ENCODE peak calls at places on chromosomes 13 and 19, in seven cellular contexts. L is tibial artery, Z is tibial nerve, S is stomach, B is left lung, N is left ventricle myocardium inferior, C is ascending aorta. G is an unnamed sample.
A peak's percentile ranks its signal among the peaks of the same experiment; 100 is the strongest.

GRCh38 chr13:38707433-38707832 is 20.6 kb downstream of the FREM2 start:
- DNase-seq in L (no peak), Z (no peak), S (no peak), B (no peak), N (no peak), C (no peak), G (no peak)

GRCh38 chr13:78636493-78636892 is 22.5 kb downstream of the OBI1 start:
- DNase-seq in L (no peak), Z (no peak), S (no peak), B (no peak), N (no peak), C (no peak), G (no peak)

GRCh38 chr19:6118043-6118442 is 7.7 kb upstream of the RFX2 start:
- DNase-seq in L (no peak), Z (no peak), S (no peak), B (no peak), N (no peak), C (no peak), G (no peak)

GRCh38 chr13:33519561-33520479 is 234.3 kb upstream of the STARD13 start:
- DNase-seq in L (no peak), Z (no peak), S (no peak), B (no peak), N (no peak), C (no peak), G (no peak)

GRCh38 chr19:4474504-4475136 is 2.5 kb downstream of the HDGFL2 start:
- DNase-seq in L (no peak), Z (no peak), S (no peak), B (no peak), N (no peak), C (no peak), G (no peak)

GRCh38 chr19:57527136-57527881 is at the start of gene ZNF549:
- DNase-seq in L (peak; percentile 86), Z (peak; percentile 80), S (peak; percentile 89), B (peak; percentile 89), N (peak; percentile 89), C (peak; percentile 94), G (peak; percentile 93)

GRCh38 chr13:30408319-30409101 is 13.8 kb upstream of the UBE2L5 start:
- DNase-seq in L (peak; percentile 93), Z (peak; percentile 90), S (peak; percentile 96), B (peak; percentile 94), N (peak; percentile 95), C (peak; percentile 97), G (peak; percentile 97)

GRCh38 chr13:30133554-30133912 is 173.8 kb downstream of the KATNAL1 start:
- DNase-seq in L (no peak), Z (no peak), S (peak; percentile 88), B (no peak), N (no peak), C (no peak), G (no peak)

GRCh38 chr19:21786931-21787330 is 19.6 kb upstream of the ZNF100 start:
- DNase-seq in L (no peak), Z (no peak), S (no peak), B (no peak), N (no peak), C (no peak), G (no peak)

GRCh38 chr19:17205237-17206140 is 9.7 kb upstream of the USE1 start:
- DNase-seq in L (no peak), Z (no peak), S (peak; percentile 84), B (no peak), N (peak; percentile 47), C (no peak), G (peak; percentile 82)

GRCh38 chr19:5356428-5356827 is 15.8 kb upstream of the PTPRS start:
- DNase-seq in L (no peak), Z (no peak), S (no peak), B (no peak), N (no peak), C (no peak), G (no peak)

GRCh38 chr19:4456843-4457653 is 546 bp downstream of the UBXN6 start:
- DNase-seq in L (no peak), Z (peak; percentile 28), S (peak; percentile 41), B (peak; percentile 63), N (peak; percentile 51), C (no peak), G (peak; percentile 41)

GRCh38 chr13:30135351-30135750 is 172.0 kb downstream of the KATNAL1 start:
- DNase-seq in L (no peak), Z (no peak), S (no peak), B (no peak), N (no peak), C (no peak), G (no peak)

GRCh38 chr13:29996316-29996715 is 145.9 kb upstream of the UBL3 start:
- DNase-seq in L (no peak), Z (no peak), S (no peak), B (no peak), N (no peak), C (no peak), G (no peak)

GRCh38 chr19:47776568-47776967 is 1.9 kb upstream of the SELENOW start:
- DNase-seq in L (no peak), Z (no peak), S (no peak), B (no peak), N (no peak), C (no peak), G (no peak)

GRCh38 chr19:51196181-51196580 is 28.7 kb upstream of the CD33 start:
- DNase-seq in L (no peak), Z (no peak), S (no peak), B (no peak), N (no peak), C (no peak), G (no peak)

GRCh38 chr13:74133657-74134201 is 475 bp downstream of the KLF12 start:
- DNase-seq in L (peak; percentile 88), Z (peak; percentile 81), S (peak; percentile 73), B (peak; percentile 84), N (peak; percentile 88), C (peak; percentile 93), G (peak; percentile 79)

GRCh38 chr19:51079486-51080110 is 3.1 kb downstream of the KLK14 start:
- DNase-seq in L (no peak), Z (no peak), S (peak; percentile 72), B (no peak), N (peak; percentile 75), C (no peak), G (peak; percentile 90)

GRCh38 chr19:38952395-38953165 is 21.8 kb downstream of the MRPS12 start:
- DNase-seq in L (no peak), Z (no peak), S (peak; percentile 39), B (no peak), N (no peak), C (no peak), G (peak; percentile 47)

GRCh38 chr13:81917829-81918228 is 1576.9 kb upstream of the SPRY2 start:
- DNase-seq in L (no peak), Z (no peak), S (no peak), B (no peak), N (no peak), C (no peak), G (no peak)

GRCh38 chr19:13097331-13098258 is 5.1 kb downstream of the LYL1 start:
- DNase-seq in L (peak; percentile 67), Z (peak; percentile 49), S (no peak), B (no peak), N (no peak), C (peak; percentile 82), G (no peak)

GRCh38 chr19:13096968-13097330 is 5.7 kb downstream of the LYL1 start:
- DNase-seq in L (no peak), Z (no peak), S (no peak), B (no peak), N (no peak), C (no peak), G (no peak)

GRCh38 chr19:13094771-13095392 is 7.8 kb downstream of the LYL1 start:
- DNase-seq in L (no peak), Z (no peak), S (no peak), B (no peak), N (no peak), C (peak; percentile 64), G (no peak)

GRCh38 chr19:13095393-13095784 is 7.3 kb downstream of the LYL1 start:
- DNase-seq in L (no peak), Z (no peak), S (no peak), B (no peak), N (no peak), C (peak; percentile 63), G (no peak)

DNA sequence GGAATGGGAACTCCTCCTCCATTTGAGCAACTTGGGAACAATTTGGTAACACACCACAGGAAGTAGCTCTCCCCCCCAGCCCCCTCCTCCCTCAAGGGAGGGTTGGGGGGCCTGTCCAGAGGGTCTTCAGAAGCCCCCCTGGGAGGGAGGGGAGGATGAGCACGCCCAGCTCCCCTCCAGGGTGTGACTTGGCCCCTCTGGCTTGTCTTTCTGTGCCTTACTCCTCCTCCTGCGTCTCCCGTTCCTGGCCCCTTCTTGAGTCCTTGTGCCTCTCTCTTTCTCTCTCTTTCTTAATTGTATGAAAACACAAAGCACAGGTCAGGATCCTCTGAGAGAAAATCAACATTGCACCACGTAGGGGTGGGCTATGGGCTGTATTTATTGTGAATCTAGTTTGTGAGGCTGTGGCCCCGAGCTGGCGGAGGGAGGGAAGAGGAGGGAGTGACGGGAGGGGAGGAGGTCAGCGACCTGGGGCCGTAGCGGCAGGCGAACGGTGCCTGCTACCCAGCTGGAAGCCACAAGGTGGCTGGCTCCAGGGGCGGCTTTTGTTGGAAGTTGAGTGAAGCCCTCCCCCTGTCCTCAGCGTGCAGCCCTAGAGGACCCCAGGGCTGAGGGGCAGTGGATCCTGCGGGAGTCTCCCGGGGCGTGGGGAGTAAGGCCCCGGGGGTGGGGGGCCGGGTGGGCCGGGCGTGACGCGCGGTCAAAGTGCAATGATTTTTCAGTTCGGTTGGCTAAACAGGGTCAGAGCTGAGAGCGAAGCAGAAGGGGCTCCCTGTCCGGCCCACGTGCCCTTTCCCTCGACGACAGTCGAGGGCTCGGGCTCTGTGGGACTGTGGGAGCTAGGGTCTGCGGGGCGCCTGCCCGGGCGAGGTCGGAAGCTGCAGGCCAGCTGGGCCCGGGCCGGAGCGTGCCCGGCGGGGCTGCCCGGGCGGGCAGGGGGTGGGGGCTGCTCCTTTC is 6.4 kb downstream of the LYL1 start:
- DNase-seq in L (no peak), Z (no peak), S (no peak), B (no peak), N (no peak), C (peak; percentile 63), G (no peak)
- TF ChIP-seq CTCF in L (peak; percentile 13), Z (peak; percentile 10), S (no peak), B (no peak), N (peak; percentile 40), C (peak; percentile 4), G (no peak)

GRCh38 chr19:927044-927706 is 1.3 kb downstream of the ARID3A start:
- DNase-seq in L (peak; percentile 87), Z (peak; percentile 71), S (peak; percentile 55), B (peak; percentile 78), N (peak; percentile 64), C (peak; percentile 81), G (peak; percentile 61)
- H3K27ac ChIP-seq in L (peak overlapping the region; percentile 74), Z (peak overlapping the region; percentile 78), S (peak overlapping the region; percentile 84), B (peak overlapping the region; percentile 78), N (peak overlapping the region; percentile 88), C (peak overlapping the region; percentile 42), G (peak overlapping the region; percentile 93)

DNA sequence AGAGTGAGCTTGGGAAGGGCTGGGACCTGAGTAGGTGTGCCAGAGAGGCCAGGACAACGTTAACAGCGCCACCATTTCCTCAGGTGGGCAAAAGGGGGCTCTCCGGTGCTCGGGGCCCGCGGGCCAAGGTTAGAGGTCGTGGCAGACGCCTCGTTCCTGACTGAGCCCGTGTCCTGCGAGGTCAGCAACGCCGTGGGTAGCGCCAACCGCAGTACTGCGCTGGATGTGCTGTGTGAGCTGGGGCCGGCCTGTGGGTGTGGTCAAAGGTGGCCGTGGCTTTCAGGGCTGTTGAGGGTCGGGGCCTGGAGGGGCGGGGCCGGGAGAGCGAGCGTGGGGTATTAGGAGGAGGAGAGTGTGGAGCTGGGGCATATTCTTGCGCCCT is 3.7 kb downstream of the KIRREL2 start:
- DNase-seq in L (no peak), Z (no peak), S (no peak), B (no peak), N (no peak), C (no peak), G (no peak)
- H3K4me3 ChIP-seq in L (no peak overlapping the region), Z (no peak overlapping the region), S (peak overlapping the region; percentile 13), B (no peak overlapping the region), N (peak overlapping the region; percentile 19), C (no peak overlapping the region), G (no peak overlapping the region)

GRCh38 chr13:41098761-41099160 is 33.8 kb downstream of the KBTBD6 start:
- DNase-seq in L (no peak), Z (no peak), S (no peak), B (no peak), N (no peak), C (no peak), G (no peak)
- TF ChIP-seq CTCF in L (no peak), Z (no peak), S (no peak), B (no peak), N (no peak), C (no peak), G (no peak)

G was measured in body of pancreas.